ENCODE peak calls at places on chromosomes 16 and 17, in four cellular contexts. One of them, this sample, is unnamed.

GRCh38 chr16:74698220-74698619 is 2.4 kb downstream of the MLKL start:
- DNase-seq in CD8-positive, alpha-beta T cell: no peak
- DNase-seq in stimulated activated CD4-positive, alpha-beta T cell treated with anti-CD3 and anti-CD28 coated beads, Interleukin-1b, Interleukin-23, amount 100 ng/mL, for 24 hours: no peak
- DNase-seq in H54: no peak
- DNase-seq in this sample: no peak

GRCh38 chr17:60525347-60525623 is 757 bp downstream of the APPBP2 start:
- DNase-seq in CD8-positive, alpha-beta T cell: no peak
- DNase-seq in stimulated activated CD4-positive, alpha-beta T cell treated with anti-CD3 and anti-CD28 coated beads, Interleukin-1b, Interleukin-23, amount 100 ng/mL, for 24 hours: no peak
- DNase-seq in H54: no peak
- DNase-seq in this sample: no peak

GRCh38 chr16:2156025-2156848 is 655 bp downstream of the TRAF7 start:
- DNase-seq in CD8-positive, alpha-beta T cell: no peak
- DNase-seq in stimulated activated CD4-positive, alpha-beta T cell treated with anti-CD3 and anti-CD28 coated beads, Interleukin-1b, Interleukin-23, amount 100 ng/mL, for 24 hours: no peak
- DNase-seq in H54: peak; percentile 51
- DNase-seq in this sample: no peak

GRCh38 chr16:48500981-48501380 is 109.0 kb downstream of the N4BP1 start:
- DNase-seq in CD8-positive, alpha-beta T cell: no peak
- DNase-seq in stimulated activated CD4-positive, alpha-beta T cell treated with anti-CD3 and anti-CD28 coated beads, Interleukin-1b, Interleukin-23, amount 100 ng/mL, for 24 hours: no peak
- DNase-seq in H54: no peak
- DNase-seq in this sample: no peak

GRCh38 chr16:54291981-54292487 is 5.4 kb upstream of the IRX3 start:
- DNase-seq in CD8-positive, alpha-beta T cell: no peak
- DNase-seq in stimulated activated CD4-positive, alpha-beta T cell treated with anti-CD3 and anti-CD28 coated beads, Interleukin-1b, Interleukin-23, amount 100 ng/mL, for 24 hours: no peak
- DNase-seq in H54: no peak
- DNase-seq in this sample: no peak

GRCh38 chr16:86494039-86494564 is 16.2 kb upstream of the FOXF1 start:
- DNase-seq in CD8-positive, alpha-beta T cell: no peak
- DNase-seq in stimulated activated CD4-positive, alpha-beta T cell treated with anti-CD3 and anti-CD28 coated beads, Interleukin-1b, Interleukin-23, amount 100 ng/mL, for 24 hours: no peak
- DNase-seq in H54: no peak
- DNase-seq in this sample: no peak

GRCh38 chr17:34133350-34133749 is 121.7 kb upstream of the CCL2 start:
- DNase-seq in CD8-positive, alpha-beta T cell: no peak
- DNase-seq in stimulated activated CD4-positive, alpha-beta T cell treated with anti-CD3 and anti-CD28 coated beads, Interleukin-1b, Interleukin-23, amount 100 ng/mL, for 24 hours: no peak
- DNase-seq in H54: no peak
- DNase-seq in this sample: no peak

GRCh38 chr17:37191219-37191618 is 184.6 kb upstream of the C17orf78 start:
- DNase-seq in CD8-positive, alpha-beta T cell: no peak
- DNase-seq in stimulated activated CD4-positive, alpha-beta T cell treated with anti-CD3 and anti-CD28 coated beads, Interleukin-1b, Interleukin-23, amount 100 ng/mL, for 24 hours: no peak
- DNase-seq in H54: peak; percentile 20
- DNase-seq in this sample: no peak

GRCh38 chr17:7217113-7217987 is 2.3 kb downstream of the DLG4 start:
- DNase-seq in CD8-positive, alpha-beta T cell: no peak
- DNase-seq in stimulated activated CD4-positive, alpha-beta T cell treated with anti-CD3 and anti-CD28 coated beads, Interleukin-1b, Interleukin-23, amount 100 ng/mL, for 24 hours: no peak
- DNase-seq in H54: peak; percentile 67
- DNase-seq in this sample: peak; percentile 43

GRCh38 chr17:14693382-14693781 is 392.5 kb downstream of the HS3ST3B1 start:
- DNase-seq in CD8-positive, alpha-beta T cell: no peak
- DNase-seq in stimulated activated CD4-positive, alpha-beta T cell treated with anti-CD3 and anti-CD28 coated beads, Interleukin-1b, Interleukin-23, amount 100 ng/mL, for 24 hours: no peak
- DNase-seq in H54: no peak
- DNase-seq in this sample: no peak

GRCh38 chr16:21339927-21340326 is 61.8 kb upstream of the CRYM start:
- DNase-seq in CD8-positive, alpha-beta T cell: no peak
- DNase-seq in stimulated activated CD4-positive, alpha-beta T cell treated with anti-CD3 and anti-CD28 coated beads, Interleukin-1b, Interleukin-23, amount 100 ng/mL, for 24 hours: no peak
- DNase-seq in H54: no peak
- DNase-seq in this sample: no peak

GRCh38 chr17:17314501-17315071 is 11.4 kb downstream of the NT5M start:
- DNase-seq in CD8-positive, alpha-beta T cell: no peak
- DNase-seq in stimulated activated CD4-positive, alpha-beta T cell treated with anti-CD3 and anti-CD28 coated beads, Interleukin-1b, Interleukin-23, amount 100 ng/mL, for 24 hours: no peak
- DNase-seq in H54: no peak
- DNase-seq in this sample: no peak

GRCh38 chr16:47358816-47359215 is 102.0 kb downstream of the ITFG1 start:
- DNase-seq in CD8-positive, alpha-beta T cell: no peak
- DNase-seq in stimulated activated CD4-positive, alpha-beta T cell treated with anti-CD3 and anti-CD28 coated beads, Interleukin-1b, Interleukin-23, amount 100 ng/mL, for 24 hours: no peak
- DNase-seq in H54: peak; percentile 43
- DNase-seq in this sample: no peak

GRCh38 chr16:85460252-85460982 is 152.7 kb upstream of the GSE1 start:
- DNase-seq in CD8-positive, alpha-beta T cell: no peak
- DNase-seq in stimulated activated CD4-positive, alpha-beta T cell treated with anti-CD3 and anti-CD28 coated beads, Interleukin-1b, Interleukin-23, amount 100 ng/mL, for 24 hours: no peak
- DNase-seq in H54: no peak
- DNase-seq in this sample: no peak

GRCh38 chr16:85363881-85364280 is 249.2 kb upstream of the GSE1 start:
- DNase-seq in CD8-positive, alpha-beta T cell: no peak
- DNase-seq in stimulated activated CD4-positive, alpha-beta T cell treated with anti-CD3 and anti-CD28 coated beads, Interleukin-1b, Interleukin-23, amount 100 ng/mL, for 24 hours: no peak
- DNase-seq in H54: no peak
- DNase-seq in this sample: no peak

GRCh38 chr16:49858200-49859129 is 2.6 kb upstream of the ZNF423 start:
- DNase-seq in CD8-positive, alpha-beta T cell: no peak
- DNase-seq in stimulated activated CD4-positive, alpha-beta T cell treated with anti-CD3 and anti-CD28 coated beads, Interleukin-1b, Interleukin-23, amount 100 ng/mL, for 24 hours: peak; percentile 18
- DNase-seq in H54: no peak
- DNase-seq in this sample: peak; percentile 19

GRCh38 chr16:85556456-85557082 is 56.6 kb upstream of the GSE1 start:
- DNase-seq in CD8-positive, alpha-beta T cell: peak; percentile 52
- DNase-seq in stimulated activated CD4-positive, alpha-beta T cell treated with anti-CD3 and anti-CD28 coated beads, Interleukin-1b, Interleukin-23, amount 100 ng/mL, for 24 hours: no peak
- DNase-seq in H54: peak; percentile 59
- DNase-seq in this sample: no peak

This sample was measured in T1000.